ENCODE peak calls at places on chromosomes 2 and 18, in nine cellular contexts. One of them, this sample, is unnamed.
A peak's percentile ranks its signal among the peaks of the same experiment; 100 is the strongest.

GRCh38 chr2:108444941-108445840 is 3.8 kb upstream of the GCC2 start:
- DNase-seq in anterior cingulate cortex: no peak
- DNase-seq in sigmoid colon: no peak
- DNase-seq in RKO: no peak
- DNase-seq in EL: peak; percentile 14
- DNase-seq in COLO829: no peak
- DNase-seq in pulmonary artery endothelial cell: no peak
- DNase-seq in effector CD4-positive, alpha-beta T cell: no peak
- DNase-seq in spleen: no peak
- DNase-seq in this sample: no peak

GRCh38 chr2:129936334-129936934 is 43.0 kb upstream of the RAB6C start:
- DNase-seq in COLO829: peak; percentile 16
- DNase-seq in EL: no peak
- DNase-seq in effector CD4-positive, alpha-beta T cell: no peak
- DNase-seq in sigmoid colon: no peak
- DNase-seq in spleen: no peak
- DNase-seq in anterior cingulate cortex: no peak
- DNase-seq in RKO: peak; percentile 61
- DNase-seq in pulmonary artery endothelial cell: no peak
- DNase-seq in this sample: no peak

GRCh38 chr2:222652856-222653255 is 3.0 kb downstream of the FARSB start:
- DNase-seq in sigmoid colon: no peak
- DNase-seq in EL: no peak
- DNase-seq in RKO: no peak
- DNase-seq in anterior cingulate cortex: no peak
- DNase-seq in effector CD4-positive, alpha-beta T cell: no peak
- DNase-seq in pulmonary artery endothelial cell: no peak
- DNase-seq in COLO829: no peak
- DNase-seq in spleen: no peak
- DNase-seq in this sample: no peak

GRCh38 chr2:199861116-199861774 is 10.3 kb upstream of the FTCDNL1 start:
- DNase-seq in pulmonary artery endothelial cell: no peak
- DNase-seq in sigmoid colon: no peak
- DNase-seq in COLO829: no peak
- DNase-seq in anterior cingulate cortex: no peak
- DNase-seq in spleen: no peak
- DNase-seq in effector CD4-positive, alpha-beta T cell: no peak
- DNase-seq in EL: peak; percentile 15
- DNase-seq in RKO: peak; percentile 63
- DNase-seq in this sample: no peak

GRCh38 chr2:1022178-1022577 is 71.5 kb downstream of the SNTG2 start:
- DNase-seq in sigmoid colon: no peak
- DNase-seq in anterior cingulate cortex: no peak
- DNase-seq in spleen: no peak
- DNase-seq in EL: no peak
- DNase-seq in pulmonary artery endothelial cell: no peak
- DNase-seq in effector CD4-positive, alpha-beta T cell: no peak
- DNase-seq in RKO: no peak
- DNase-seq in COLO829: no peak
- DNase-seq in this sample: no peak

GRCh38 chr2:6872412-6872811 is 5.2 kb upstream of the RSAD2 start:
- DNase-seq in RKO: no peak
- DNase-seq in anterior cingulate cortex: no peak
- DNase-seq in effector CD4-positive, alpha-beta T cell: no peak
- DNase-seq in pulmonary artery endothelial cell: no peak
- DNase-seq in EL: no peak
- DNase-seq in COLO829: no peak
- DNase-seq in spleen: no peak
- DNase-seq in sigmoid colon: no peak
- DNase-seq in this sample: no peak

GRCh38 chr2:193240752-193241151 is 1046.0 kb upstream of the TMEFF2 start:
- DNase-seq in spleen: no peak
- DNase-seq in RKO: no peak
- DNase-seq in EL: no peak
- DNase-seq in effector CD4-positive, alpha-beta T cell: no peak
- DNase-seq in sigmoid colon: no peak
- DNase-seq in anterior cingulate cortex: no peak
- DNase-seq in pulmonary artery endothelial cell: no peak
- DNase-seq in COLO829: peak; percentile 14
- DNase-seq in this sample: no peak

GRCh38 chr2:167595021-167595420 is 652.4 kb downstream of the STK39 start:
- DNase-seq in COLO829: no peak
- DNase-seq in effector CD4-positive, alpha-beta T cell: no peak
- DNase-seq in anterior cingulate cortex: no peak
- DNase-seq in EL: no peak
- DNase-seq in pulmonary artery endothelial cell: no peak
- DNase-seq in sigmoid colon: no peak
- DNase-seq in RKO: no peak
- DNase-seq in spleen: no peak
- DNase-seq in this sample: no peak

GRCh38 chr2:183232161-183232865 is 108.1 kb downstream of the NUP35 start:
- DNase-seq in sigmoid colon: no peak
- DNase-seq in RKO: no peak
- DNase-seq in EL: no peak
- DNase-seq in effector CD4-positive, alpha-beta T cell: no peak
- DNase-seq in spleen: no peak
- DNase-seq in anterior cingulate cortex: no peak
- DNase-seq in pulmonary artery endothelial cell: no peak
- DNase-seq in COLO829: no peak
- DNase-seq in this sample: no peak

GRCh38 chr18:12589419-12589818 is 68.5 kb downstream of the SPIRE1 start:
- DNase-seq in EL: no peak
- DNase-seq in effector CD4-positive, alpha-beta T cell: no peak
- DNase-seq in pulmonary artery endothelial cell: no peak
- DNase-seq in sigmoid colon: no peak
- DNase-seq in anterior cingulate cortex: no peak
- DNase-seq in COLO829: no peak
- DNase-seq in spleen: no peak
- DNase-seq in RKO: no peak
- DNase-seq in this sample: no peak

GRCh38 chr2:128425216-128425615 is 106.5 kb upstream of the HS6ST1 start:
- DNase-seq in EL: no peak
- DNase-seq in anterior cingulate cortex: no peak
- DNase-seq in RKO: no peak
- DNase-seq in COLO829: no peak
- DNase-seq in effector CD4-positive, alpha-beta T cell: no peak
- DNase-seq in pulmonary artery endothelial cell: no peak
- DNase-seq in spleen: peak; percentile 28
- DNase-seq in sigmoid colon: peak; percentile 44
- DNase-seq in this sample: no peak

GRCh38 chr2:69138793-69139510 is 126.0 kb downstream of the ANTXR1 start:
- DNase-seq in anterior cingulate cortex: no peak
- DNase-seq in spleen: no peak
- DNase-seq in sigmoid colon: peak; percentile 77
- DNase-seq in EL: peak; percentile 89
- DNase-seq in pulmonary artery endothelial cell: no peak
- DNase-seq in effector CD4-positive, alpha-beta T cell: no peak
- DNase-seq in RKO: peak; percentile 59
- DNase-seq in COLO829: no peak
- DNase-seq in this sample: peak; percentile 39

GRCh38 chr2:160510617-160511016 is 17.0 kb upstream of the RBMS1 start:
- DNase-seq in EL: peak; percentile 21
- DNase-seq in spleen: no peak
- DNase-seq in anterior cingulate cortex: no peak
- DNase-seq in COLO829: no peak
- DNase-seq in RKO: no peak
- DNase-seq in effector CD4-positive, alpha-beta T cell: no peak
- DNase-seq in sigmoid colon: no peak
- DNase-seq in pulmonary artery endothelial cell: no peak
- DNase-seq in this sample: no peak

GRCh38 chr2:3461781-3462492 is 57.4 kb downstream of the ADI1 start:
- DNase-seq in EL: peak; percentile 53
- DNase-seq in sigmoid colon: peak; percentile 51
- DNase-seq in effector CD4-positive, alpha-beta T cell: peak; percentile 13
- DNase-seq in COLO829: peak; percentile 58
- DNase-seq in anterior cingulate cortex: no peak
- DNase-seq in RKO: peak; percentile 64
- DNase-seq in spleen: peak; percentile 72
- DNase-seq in pulmonary artery endothelial cell: no peak
- DNase-seq in this sample: no peak

GRCh38 chr2:234495076-234495800 is 1.6 kb downstream of the ARL4C start:
- DNase-seq in sigmoid colon: peak; percentile 62
- DNase-seq in spleen: peak; percentile 80
- DNase-seq in RKO: no peak
- DNase-seq in effector CD4-positive, alpha-beta T cell: no peak
- DNase-seq in EL: peak; percentile 30
- DNase-seq in COLO829: no peak
- DNase-seq in anterior cingulate cortex: no peak
- DNase-seq in pulmonary artery endothelial cell: no peak
- DNase-seq in this sample: no peak

GRCh38 chr2:71620116-71620515 is 166.8 kb downstream of the DYSF start:
- DNase-seq in COLO829: no peak
- DNase-seq in EL: no peak
- DNase-seq in effector CD4-positive, alpha-beta T cell: no peak
- DNase-seq in spleen: no peak
- DNase-seq in pulmonary artery endothelial cell: no peak
- DNase-seq in RKO: no peak
- DNase-seq in anterior cingulate cortex: no peak
- DNase-seq in sigmoid colon: peak; percentile 56
- DNase-seq in this sample: no peak